ENCODE peak calls at places on chromosome 11, in seven cellular contexts. I is left ventricle myocardium inferior, E is GM12878, V is K562, G is heart right ventricle, Y is fibroblast of the aortic adventitia, B is AG04449. S is an unnamed sample.

GRCh38 chr11:106395716-106396349 is 318.4 kb downstream of the AASDHPPT start:
- DNase-seq in I (no peak), E (no peak), V (no peak), G (no peak), Y (no peak), B (no peak), S (no peak)

GRCh38 chr11:45662665-45663485 is 2.5 kb downstream of the CHST1 start:
- DNase-seq in I (no peak), E (no peak), V (peak; percentile 26), G (no peak), Y (peak; percentile 76), B (peak; percentile 54), S (peak; percentile 73)

GRCh38 chr11:74719011-74719410 is 12.2 kb downstream of the CHRDL2 start:
- DNase-seq in I (no peak), E (no peak), V (no peak), G (no peak), Y (no peak), B (no peak), S (no peak)

GRCh38 chr11:118290923-118291322 is 13.6 kb upstream of the CD3E start:
- DNase-seq in I (no peak), E (no peak), V (no peak), G (peak; percentile 22), Y (peak; percentile 9), B (no peak), S (no peak)

GRCh38 chr11:111123463-111124398 is 121.8 kb upstream of the POU2AF2 start:
- DNase-seq in I (no peak), E (no peak), V (no peak), G (no peak), Y (no peak), B (no peak), S (no peak)

GRCh38 chr11:39541945-39542351 is 1917.5 kb downstream of the LRRC4C start:
- DNase-seq in I (no peak), E (no peak), V (no peak), G (no peak), Y (no peak), B (no peak), S (no peak)

GRCh38 chr11:47532597-47533213 is 20.2 kb downstream of the CELF1 start:
- DNase-seq in I (no peak), E (no peak), V (peak; percentile 26), G (no peak), Y (no peak), B (no peak), S (no peak)

GRCh38 chr11:110710520-110711381 is 1.5 kb downstream of the ARHGAP20 start:
- DNase-seq in I (peak; percentile 23), E (no peak), V (no peak), G (peak; percentile 22), Y (peak; percentile 59), B (no peak), S (no peak)

GRCh38 chr11:57357827-57358226 is 19.7 kb downstream of the P2RX3 start:
- DNase-seq in I (no peak), E (no peak), V (no peak), G (no peak), Y (peak; percentile 53), B (no peak), S (no peak)

GRCh38 chr11:121889931-121890330 is 226.1 kb downstream of the BLID start:
- DNase-seq in I (no peak), E (no peak), V (no peak), G (no peak), Y (peak; percentile 83), B (no peak), S (peak; percentile 81)

GRCh38 chr11:19087658-19088057 is 27.1 kb upstream of the MRGPRX2 start:
- DNase-seq in I (no peak), E (no peak), V (no peak), G (no peak), Y (peak; percentile 83), B (peak; percentile 46), S (no peak)

GRCh38 chr11:8318536-8318935 is 54.9 kb upstream of the LMO1 start:
- DNase-seq in I (no peak), E (no peak), V (peak; percentile 50), G (no peak), Y (no peak), B (no peak), S (no peak)

GRCh38 chr11:12186683-12187082 is 76.3 kb downstream of the MICAL2 start:
- DNase-seq in I (no peak), E (no peak), V (no peak), G (no peak), Y (no peak), B (no peak), S (no peak)

GRCh38 chr11:128613300-128613995 is 26.1 kb upstream of the ETS1 start:
- DNase-seq in I (no peak), E (no peak), V (no peak), G (no peak), Y (no peak), B (no peak), S (no peak)

GRCh38 chr11:123429851-123430735 is at the start of gene GRAMD1B:
- DNase-seq in I (peak; percentile 41), E (no peak), V (no peak), G (peak; percentile 53), Y (peak; percentile 66), B (peak; percentile 71), S (peak; percentile 43)

GRCh38 chr11:61356701-61357100 is 5.0 kb downstream of the CYB561A3 start:
- DNase-seq in I (no peak), E (no peak), V (no peak), G (no peak), Y (no peak), B (no peak), S (no peak)

GRCh38 chr11:11430431-11430830 is 77.4 kb upstream of the CSNK2A3 start:
- DNase-seq in I (no peak), E (no peak), V (no peak), G (no peak), Y (no peak), B (no peak), S (no peak)

GRCh38 chr11:108669261-108669660 is 4.4 kb downstream of the DDX10 start:
- DNase-seq in I (no peak), E (no peak), V (no peak), G (no peak), Y (no peak), B (no peak), S (no peak)

GRCh38 chr11:46485852-46486443 is 94.4 kb upstream of the CHRM4 start:
- DNase-seq in I (no peak), E (no peak), V (no peak), G (no peak), Y (no peak), B (no peak), S (no peak)

GRCh38 chr11:9566561-9567063 is 6.9 kb upstream of the WEE1 start:
- DNase-seq in I (no peak), E (no peak), V (no peak), G (no peak), Y (peak; percentile 98), B (no peak), S (peak; percentile 71)

GRCh38 chr11:58674609-58675008 is 52.1 kb downstream of the CNTF start:
- DNase-seq in I (no peak), E (no peak), V (no peak), G (no peak), Y (no peak), B (no peak), S (no peak)

GRCh38 chr11:61971177-61972111 is 4.0 kb upstream of the FTH1 start:
- DNase-seq in I (peak; percentile 98), E (peak; percentile 66), V (peak; percentile 93), G (peak; percentile 99), Y (peak; percentile 100), B (peak; percentile 95), S (peak; percentile 99)

GRCh38 chr11:64644348-64645242 is 53.6 kb downstream of the SLC22A12 start:
- DNase-seq in I (no peak), E (no peak), V (peak; percentile 38), G (no peak), Y (no peak), B (no peak), S (no peak)
- TF ChIP-seq CTCF in I (no peak), E (peak; percentile 31), V (peak; percentile 45), G (no peak), Y (peak; percentile 24), B (no peak), S (peak; percentile 29)

GRCh38 chr11:88332851-88333250 is 4.7 kb downstream of the CTSC start:
- DNase-seq in I (no peak), E (no peak), V (no peak), G (no peak), Y (peak; percentile 37), B (no peak), S (no peak)
- H3K4me3 ChIP-seq in I (no peak overlapping the region), E (peak overlapping the region; percentile 54), V (no peak overlapping the region), G (no peak overlapping the region), Y (no peak overlapping the region), B (no peak overlapping the region), S (no peak overlapping the region)

GRCh38 chr11:27124514-27125264 is 84.1 kb downstream of the BBOX1 start:
- DNase-seq in I (no peak), E (no peak), V (no peak), G (no peak), Y (peak; percentile 65), B (no peak), S (no peak)
- TF ChIP-seq CTCF in I (no peak), E (no peak), V (no peak), G (peak; percentile 23), Y (peak; percentile 25), B (no peak), S (no peak)

DNA sequence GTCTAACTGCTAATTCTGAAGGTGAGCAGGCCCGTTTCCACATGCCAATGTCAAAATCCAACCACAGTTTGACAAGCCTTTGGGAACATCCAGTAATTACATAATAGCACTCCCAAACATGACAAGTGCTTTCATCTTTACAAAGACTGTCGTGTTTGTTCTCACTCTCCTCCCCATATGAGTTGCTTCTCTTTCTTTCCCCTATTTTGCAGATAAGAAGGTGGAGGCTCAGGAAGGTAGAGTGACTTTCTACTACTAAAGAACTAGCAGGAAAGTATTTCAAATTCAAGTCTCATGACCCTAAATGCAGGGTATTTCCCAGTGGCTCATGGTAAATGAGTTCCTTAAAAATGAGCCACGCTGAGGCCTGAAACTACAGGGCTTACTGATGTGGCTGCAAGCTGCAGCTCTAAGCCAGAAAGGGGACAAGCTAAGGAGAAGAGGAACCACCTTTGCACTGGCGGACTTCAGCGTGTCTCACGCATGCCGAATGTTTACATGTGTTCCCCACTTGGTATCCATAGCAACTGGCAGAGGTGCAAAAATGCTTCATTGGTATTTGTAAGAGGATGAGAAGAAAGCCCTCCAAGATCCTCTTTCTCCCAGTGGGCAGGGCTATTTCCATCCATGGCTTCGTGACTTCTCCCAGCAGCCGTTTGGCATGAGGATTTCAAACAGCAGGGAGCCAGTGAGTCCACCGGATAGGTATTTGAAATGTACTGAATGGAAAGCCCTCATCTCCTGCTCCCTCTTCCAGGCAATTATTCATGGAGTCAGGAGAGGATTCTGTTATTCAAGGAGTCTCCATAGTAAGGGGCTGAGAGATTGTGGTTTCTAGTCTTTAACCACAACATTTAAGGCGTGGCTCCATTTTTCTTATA is 55.5 kb upstream of the CD44 start:
- DNase-seq in I (peak; percentile 29), E (peak; percentile 86), V (no peak), G (peak; percentile 64), Y (peak; percentile 99), B (peak; percentile 99), S (peak; percentile 53)
- H3K4me3 ChIP-seq in I (no peak overlapping the region), E (peak overlapping the region; percentile 42), V (no peak overlapping the region), G (no peak overlapping the region), Y (no peak overlapping the region), B (no peak overlapping the region), S (no peak overlapping the region)

GRCh38 chr11:65352783-65353182 is 1.8 kb upstream of the TIGD3 start:
- DNase-seq in I (no peak), E (no peak), V (no peak), G (no peak), Y (peak; percentile 54), B (no peak), S (no peak)
- TF ChIP-seq CTCF in I (peak; percentile 34), E (no peak), V (peak; percentile 22), G (peak; percentile 10), Y (peak; percentile 52), B (no peak), S (peak; percentile 48)